ENCODE peak calls at places on chromosomes 2 and 18, in six cellular contexts. Y is A549, T is K562, O is HepG2, D is GM12878, N is NB4. V is an unnamed sample.

GRCh38 chr2:195482050-195482449 is 175.0 kb upstream of the SLC39A10 start:
- DNase-seq in Y (no peak), T (no peak), O (no peak), D (no peak), N (no peak), V (no peak)

GRCh38 chr2:158795110-158795924 is at the start of gene DAPL1:
- DNase-seq in Y (no peak), T (no peak), O (no peak), D (no peak), N (peak), V (no peak)

GRCh38 chr2:200354823-200355751 is 48.6 kb downstream of the SPATS2L start:
- DNase-seq in Y (no peak), T (no peak), O (no peak), D (no peak), N (no peak), V (no peak)

GRCh38 chr2:127884436-127884835 is 1.3 kb downstream of the AMMECR1L start:
- DNase-seq in Y (no peak), T (no peak), O (no peak), D (no peak), N (no peak), V (peak)

GRCh38 chr2:161017780-161018440 is 142.3 kb upstream of the TANK start:
- DNase-seq in Y (no peak), T (no peak), O (no peak), D (no peak), N (no peak), V (no peak)

GRCh38 chr2:41828052-41828643 is 219.7 kb upstream of the PKDCC start:
- DNase-seq in Y (peak), T (no peak), O (peak), D (no peak), N (no peak), V (no peak)

GRCh38 chr2:76599732-76600368 is 889.1 kb upstream of the GCFC2 start:
- DNase-seq in Y (peak), T (peak), O (peak), D (peak), N (peak), V (peak)

GRCh38 chr2:16201876-16202642 is 261.7 kb downstream of the MYCN start:
- DNase-seq in Y (no peak), T (no peak), O (no peak), D (no peak), N (peak), V (no peak)

GRCh38 chr2:74188018-74188601 is 9.4 kb upstream of the MOB1A start:
- DNase-seq in Y (peak), T (no peak), O (peak), D (no peak), N (no peak), V (no peak)

GRCh38 chr2:164779383-164780057 is 62.1 kb downstream of the COBLL1 start:
- DNase-seq in Y (no peak), T (no peak), O (no peak), D (no peak), N (no peak), V (no peak)

GRCh38 chr2:8462280-8462679 is 219.6 kb upstream of the ID2 start:
- DNase-seq in Y (no peak), T (no peak), O (no peak), D (no peak), N (no peak), V (no peak)

GRCh38 chr2:172928754-172929153 is 146.9 kb upstream of the MAP3K20 start:
- DNase-seq in Y (no peak), T (no peak), O (no peak), D (no peak), N (no peak), V (peak)

GRCh38 chr18:39702888-39703287 is 2137.3 kb upstream of the CELF4 start:
- DNase-seq in Y (no peak), T (no peak), O (no peak), D (no peak), N (peak), V (no peak)

GRCh38 chr18:39701839-39702238 is 2136.2 kb upstream of the CELF4 start:
- DNase-seq in Y (peak), T (no peak), O (peak), D (no peak), N (no peak), V (peak)

GRCh38 chr18:39698436-39698835 is 2132.8 kb upstream of the CELF4 start:
- DNase-seq in Y (no peak), T (no peak), O (no peak), D (no peak), N (no peak), V (no peak)

GRCh38 chr18:39701071-39701783 is 2135.6 kb upstream of the CELF4 start:
- DNase-seq in Y (no peak), T (no peak), O (no peak), D (no peak), N (no peak), V (no peak)
- TF ChIP-seq MYC in Y (no peak), T (no peak), O (no peak), D (no peak), N (no peak), V (no peak)

GRCh38 chr2:75194184-75194868 is 5.0 kb downstream of the TACR1 start:
- DNase-seq in Y (no peak), T (no peak), O (no peak), D (no peak), N (no peak), V (no peak)
- TF ChIP-seq MYC in Y (no peak), T (no peak), O (no peak), D (no peak), N (no peak), V (no peak)

GRCh38 chr2:219384083-219384713 is 3.5 kb downstream of the DNPEP start:
- DNase-seq in Y (no peak), T (no peak), O (no peak), D (no peak), N (no peak), V (no peak)
- TF ChIP-seq MYC in Y (no peak), T (no peak), O (no peak), D (no peak), N (no peak), V (no peak)

GRCh38 chr2:43321446-43321845 is 95.0 kb upstream of the ZFP36L2 start:
- DNase-seq in Y (no peak), T (no peak), O (no peak), D (no peak), N (no peak), V (no peak)
- TF ChIP-seq MYC in Y (no peak), T (no peak), O (no peak), D (no peak), N (no peak), V (no peak)

GRCh38 chr2:144006139-144006538 is 513.8 kb downstream of the ZEB2 start:
- DNase-seq in Y (no peak), T (no peak), O (no peak), D (no peak), N (no peak), V (no peak)
- TF ChIP-seq MYC in Y (no peak), T (no peak), O (no peak), D (no peak), N (no peak), V (no peak)

V was measured in endothelial cell of umbilical vein.